ENCODE peak calls at places on chromosomes 6 and 20, in four cellular contexts. J is stimulated activated naive CD8-positive, alpha-beta T cell treated with anti-CD3 and anti-CD28 coated beads, Interleukin-15, Interleukin-2, amounts not matched to agents 100 U/mL and 50 U/mL, for 24 hours; U is astrocyte of the spinal cord; N is uterus. F is an unnamed sample.

GRCh38 chr6:158666637-158667359 is 16.9 kb downstream of the SYTL3 start:
- DNase-seq in U (peak), N (no peak), J (no peak), F (no peak)

GRCh38 chr20:20466341-20466879 is 98.5 kb downstream of the INSM1 start:
- DNase-seq in N (no peak), J (no peak), U (peak), F (no peak)

GRCh38 chr6:5076931-5077330 is 8.2 kb upstream of the PPP1R3G start:
- DNase-seq in N (no peak), U (no peak), J (no peak), F (no peak)

GRCh38 chr20:47113362-47114118 is 218.9 kb downstream of the EYA2 start:
- DNase-seq in J (no peak), U (peak), N (no peak), F (no peak)

GRCh38 chr20:47529840-47530239 is 28.2 kb downstream of the NCOA3 start:
- DNase-seq in J (no peak), U (no peak), N (no peak), F (no peak)

GRCh38 chr6:149995235-149995750 is 30.0 kb downstream of the RAET1L start:
- DNase-seq in N (no peak), U (no peak), J (no peak), F (no peak)

GRCh38 chr6:47073125-47074110 is 31.3 kb upstream of the ADGRF1 start:
- DNase-seq in N (no peak), J (no peak), U (no peak), F (no peak)

GRCh38 chr6:7140631-7141366 is 33.0 kb downstream of the RREB1 start:
- DNase-seq in N (peak), U (peak), J (peak), F (peak)

GRCh38 chr6:158376650-158377081 is 64.4 kb downstream of the TULP4 start:
- DNase-seq in J (no peak), N (no peak), U (peak), F (no peak)

GRCh38 chr6:165889636-165890403 is 226.8 kb upstream of the PDE10A start:
- DNase-seq in U (peak), J (peak), N (no peak), F (no peak)

GRCh38 chr6:27038498-27038897 is 209.0 kb upstream of the PRSS16 start:
- DNase-seq in J (no peak), N (no peak), U (no peak), F (no peak)

GRCh38 chr20:18802012-18802634 is 11.5 kb upstream of the SCP2D1 start:
- DNase-seq in N (no peak), J (no peak), U (no peak), F (no peak)

GRCh38 chr6:115365783-115366182 is 694.9 kb downstream of the FRK start:
- DNase-seq in N (no peak), U (no peak), J (no peak), F (no peak)

GRCh38 chr6:105522626-105523322 is 119.9 kb upstream of the PREP start:
- DNase-seq in N (no peak), U (peak), J (no peak), F (no peak)

GRCh38 chr20:4418141-4418540 is 303.6 kb upstream of the PRND start:
- DNase-seq in J (no peak), U (no peak), N (no peak), F (no peak)

GRCh38 chr6:25248100-25248499 is 31.1 kb upstream of the CARMIL1 start:
- DNase-seq in U (peak), N (no peak), J (no peak), F (no peak)

GRCh38 chr6:131519670-131520436 is 53.2 kb upstream of the ARG1 start:
- DNase-seq in N (no peak), U (peak), J (peak), F (peak)

GRCh38 chr6:89369009-89369408 is 16.5 kb upstream of the UBE2J1 start:
- DNase-seq in U (peak), J (no peak), N (peak), F (no peak)

F was measured in immature natural killer cell.